ENCODE peak calls at places on chromosomes 1 and 21, in five cellular contexts. Q is K562, Z is SK-N-SH, L is GM12878, V is HepG2. A is an unnamed sample.

GRCh38 chr1:52385376-52385775 is 18.8 kb downstream of the ORC1 start:
- DNase-seq in L (no peak), Z (no peak), Q (no peak), V (no peak), A (no peak)

GRCh38 chr1:182143825-182144661 is 82.5 kb upstream of the ZNF648 start:
- DNase-seq in L (no peak), V (no peak), Z (peak; percentile 29), Q (no peak), A (peak; percentile 45)

GRCh38 chr1:226882631-226883409 is 12.4 kb downstream of the PSEN2 start:
- DNase-seq in L (peak; percentile 86), Z (no peak), V (no peak), Q (no peak), A (peak; percentile 69)

GRCh38 chr1:108627256-108627655 is 33.6 kb downstream of the HENMT1 start:
- DNase-seq in L (no peak), V (no peak), Z (no peak), Q (no peak), A (no peak)

GRCh38 chr1:58815680-58816071 is 31.8 kb upstream of the JUN start:
- DNase-seq in L (no peak), V (peak; percentile 60), Q (no peak), Z (peak; percentile 23), A (no peak)

GRCh38 chr1:165910764-165911421 is 83.5 kb downstream of the UCK2 start:
- DNase-seq in V (peak; percentile 90), L (no peak), Q (no peak), Z (no peak), A (no peak)

GRCh38 chr1:192260076-192260475 is 56.7 kb upstream of the RGS21 start:
- DNase-seq in Z (no peak), L (no peak), V (no peak), Q (no peak), A (peak; percentile 40)

GRCh38 chr21:26948194-26948593 is 18.7 kb downstream of the ADAMTS5 start:
- DNase-seq in Z (no peak), Q (no peak), V (no peak), L (no peak), A (peak; percentile 27)

GRCh38 chr1:30028283-30028682 is 695.1 kb downstream of the MATN1 start:
- DNase-seq in Z (no peak), Q (no peak), V (no peak), L (no peak), A (no peak)

GRCh38 chr1:52534928-52535764 is 17.7 kb downstream of the TUT4 start:
- DNase-seq in L (no peak), Z (no peak), V (no peak), Q (no peak), A (peak; percentile 83)

GRCh38 chr21:27320868-27321267 is 354.0 kb upstream of the ADAMTS5 start:
- DNase-seq in Z (no peak), V (no peak), Q (no peak), L (no peak), A (no peak)

GRCh38 chr1:150132372-150132771 is 17.3 kb upstream of the PLEKHO1 start:
- DNase-seq in L (no peak), Z (no peak), Q (no peak), V (no peak), A (peak; percentile 18)

GRCh38 chr1:199085903-199086302 is 447.1 kb downstream of the PTPRC start:
- DNase-seq in Q (no peak), L (no peak), Z (no peak), V (no peak), A (no peak)

GRCh38 chr21:41337515-41337914 is 20.9 kb downstream of the FAM3B start:
- DNase-seq in Q (no peak), L (no peak), V (no peak), Z (no peak), A (no peak)

GRCh38 chr1:54743416-54743815 is 20.9 kb downstream of the PARS2 start:
- DNase-seq in Z (no peak), Q (no peak), L (no peak), V (no peak), A (no peak)

GRCh38 chr1:229093546-229094336 is 177.2 kb upstream of the RAB4A start:
- DNase-seq in L (no peak), Z (no peak), V (no peak), Q (no peak), A (no peak)

GRCh38 chr1:112209493-112209892 is 186.5 kb upstream of the CTTNBP2NL start:
- DNase-seq in L (no peak), V (no peak), Z (no peak), Q (no peak), A (no peak)
- TF ChIP-seq MXI1 in L (no peak), V (no peak), Z (no peak), Q (no peak), A (no peak)

GRCh38 chr1:95699274-95699953 is 465.4 kb downstream of the RWDD3 start:
- DNase-seq in L (no peak), Q (no peak), V (no peak), Z (no peak), A (no peak)

GRCh38 chr1:95703046-95703445 is 469.0 kb downstream of the RWDD3 start:
- DNase-seq in Z (no peak), L (no peak), Q (no peak), V (no peak), A (no peak)

DNA sequence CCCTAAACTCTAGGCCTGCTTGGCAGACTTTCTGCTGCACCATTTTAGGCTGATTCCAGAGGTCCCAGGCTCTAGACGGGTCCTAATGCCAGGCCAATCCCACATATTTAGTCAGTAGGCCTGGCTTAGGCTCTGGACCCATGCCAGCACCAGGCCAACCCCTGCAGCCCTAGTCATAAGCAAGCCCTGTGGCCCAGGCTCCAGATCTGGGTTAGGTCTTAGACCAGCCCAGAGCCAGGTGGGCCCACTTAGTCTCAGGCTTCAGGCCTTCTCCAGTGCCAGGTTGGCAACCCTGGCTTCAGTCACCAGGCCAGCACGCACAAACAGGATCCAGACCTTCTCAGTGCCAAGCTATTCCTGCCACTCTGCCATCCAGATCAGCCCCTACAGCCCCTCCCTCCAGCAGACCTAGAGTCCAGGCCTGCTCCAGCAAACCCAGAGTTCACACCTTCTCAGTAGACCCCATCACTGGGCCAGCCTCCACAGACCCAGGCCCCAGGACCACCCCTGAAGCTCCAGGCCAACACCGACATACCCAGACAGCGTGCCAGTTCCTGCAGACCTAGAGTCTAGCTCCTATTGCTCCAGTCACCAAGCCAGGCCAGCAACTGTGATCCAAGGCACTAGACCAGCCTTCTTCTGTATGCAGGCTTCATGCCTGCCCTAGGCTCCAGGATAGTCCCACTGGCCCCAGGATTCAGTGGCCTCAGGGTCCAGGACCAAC is 467.6 kb downstream of the RWDD3 start:
- DNase-seq in Z (no peak), V (no peak), Q (no peak), L (no peak), A (no peak)
- TF ChIP-seq MXI1 in Z (no peak), V (no peak), Q (no peak), L (no peak), A (no peak)

GRCh38 chr1:106038260-106038659 is 1018.2 kb upstream of the PRMT6 start:
- DNase-seq in V (no peak), L (no peak), Z (no peak), Q (no peak), A (no peak)
- TF ChIP-seq MXI1 in V (no peak), L (no peak), Z (no peak), Q (no peak), A (no peak)

GRCh38 chr1:179026813-179027664 is 1.3 kb downstream of the FAM20B start:
- DNase-seq in Q (no peak), Z (no peak), V (peak; percentile 65), L (no peak), A (no peak)

GRCh38 chr1:179025975-179026812 is 500 bp downstream of the FAM20B start:
- DNase-seq in L (no peak), Q (peak; percentile 96), Z (peak; percentile 93), V (peak; percentile 58), A (no peak)

GRCh38 chr1:179021873-179022272 is 3.8 kb upstream of the FAM20B start:
- DNase-seq in V (peak; percentile 18), Q (no peak), L (no peak), Z (peak; percentile 35), A (peak; percentile 51)

GRCh38 chr1:179023946-179024345 is 1.7 kb upstream of the FAM20B start:
- DNase-seq in V (no peak), L (no peak), Z (no peak), Q (no peak), A (no peak)

GRCh38 chr1:179025125-179025974 is at the start of gene FAM20B:
- DNase-seq in V (peak; percentile 84), L (peak; percentile 59), Q (peak; percentile 100), Z (peak; percentile 99), A (peak; percentile 88)
- TF ChIP-seq MXI1 in V (peak; percentile 1), L (no peak), Q (no peak), Z (no peak), A (no peak)

GRCh38 chr1:31397360-31398095 is 15.5 kb upstream of the SERINC2 start:
- DNase-seq in L (no peak), Z (no peak), Q (no peak), V (no peak), A (peak; percentile 38)
- TF ChIP-seq MXI1 in L (no peak), Z (no peak), Q (no peak), V (no peak), A (no peak)

GRCh38 chr1:214117780-214118179 is 130.0 kb downstream of the PROX1 start:
- DNase-seq in Q (no peak), Z (no peak), V (no peak), L (no peak), A (no peak)
- TF ChIP-seq MXI1 in Q (no peak), Z (no peak), V (no peak), L (no peak), A (no peak)

GRCh38 chr1:24551910-24552571 is 3.8 kb upstream of the NCMAP start:
- DNase-seq in Z (peak; percentile 58), L (no peak), V (peak; percentile 98), Q (no peak), A (peak; percentile 32)
- TF ChIP-seq MXI1 in Z (no peak), L (no peak), V (peak; percentile 57), Q (no peak), A (no peak)

A was measured in IMR-90.